ENCODE peak calls at places on chromosomes 6 and 20, in seven cellular contexts. One of them, this sample, is unnamed.

GRCh38 chr6:30615219-30615957 is 1.7 kb downstream of the PPP1R10 start:
- DNase-seq in OCI-LY7: peak; percentile 80
- DNase-seq in endodermal cell: peak; percentile 84
- DNase-seq in thoracic aorta: no peak
- DNase-seq in neuronal stem cell: peak; percentile 56
- DNase-seq in MM.1S: peak; percentile 42
- DNase-seq in ovary: no peak
- DNase-seq in this sample: no peak

GRCh38 chr6:121597654-121598053 is 162.2 kb downstream of the GJA1 start:
- DNase-seq in MM.1S: no peak
- DNase-seq in OCI-LY7: no peak
- DNase-seq in thoracic aorta: no peak
- DNase-seq in endodermal cell: no peak
- DNase-seq in neuronal stem cell: no peak
- DNase-seq in ovary: no peak
- DNase-seq in this sample: no peak

GRCh38 chr6:51887859-51888258 is 199.6 kb downstream of the PKHD1 start:
- DNase-seq in OCI-LY7: no peak
- DNase-seq in ovary: no peak
- DNase-seq in thoracic aorta: no peak
- DNase-seq in MM.1S: no peak
- DNase-seq in neuronal stem cell: no peak
- DNase-seq in endodermal cell: no peak
- DNase-seq in this sample: no peak

GRCh38 chr20:45518282-45518681 is 2.9 kb upstream of the SPINT3 start:
- DNase-seq in OCI-LY7: no peak
- DNase-seq in endodermal cell: no peak
- DNase-seq in neuronal stem cell: no peak
- DNase-seq in ovary: no peak
- DNase-seq in thoracic aorta: no peak
- DNase-seq in MM.1S: no peak
- DNase-seq in this sample: no peak

GRCh38 chr20:63151554-63152321 is 64.2 kb downstream of the YTHDF1 start:
- DNase-seq in neuronal stem cell: no peak
- DNase-seq in ovary: peak; percentile 33
- DNase-seq in thoracic aorta: no peak
- DNase-seq in OCI-LY7: no peak
- DNase-seq in MM.1S: no peak
- DNase-seq in endodermal cell: no peak
- DNase-seq in this sample: no peak

GRCh38 chr6:152004896-152005295 is 197.4 kb downstream of the ESR1 start:
- DNase-seq in OCI-LY7: no peak
- DNase-seq in thoracic aorta: no peak
- DNase-seq in endodermal cell: no peak
- DNase-seq in MM.1S: no peak
- DNase-seq in neuronal stem cell: no peak
- DNase-seq in ovary: no peak
- DNase-seq in this sample: no peak

GRCh38 chr6:130931683-130932082 is 104.5 kb downstream of the SMLR1 start:
- DNase-seq in neuronal stem cell: no peak
- DNase-seq in endodermal cell: no peak
- DNase-seq in ovary: no peak
- DNase-seq in thoracic aorta: no peak
- DNase-seq in MM.1S: no peak
- DNase-seq in OCI-LY7: no peak
- DNase-seq in this sample: no peak

GRCh38 chr6:134482585-134483346 is 164.9 kb upstream of the SGK1 start:
- DNase-seq in neuronal stem cell: no peak
- DNase-seq in ovary: no peak
- DNase-seq in endodermal cell: peak; percentile 53
- DNase-seq in MM.1S: no peak
- DNase-seq in OCI-LY7: no peak
- DNase-seq in thoracic aorta: no peak
- DNase-seq in this sample: peak; percentile 62

GRCh38 chr6:21133902-21134301 is 459.6 kb upstream of the SOX4 start:
- DNase-seq in OCI-LY7: no peak
- DNase-seq in neuronal stem cell: peak; percentile 23
- DNase-seq in MM.1S: no peak
- DNase-seq in endodermal cell: no peak
- DNase-seq in thoracic aorta: no peak
- DNase-seq in ovary: no peak
- DNase-seq in this sample: no peak

GRCh38 chr6:32108094-32108627 is 977 bp downstream of the TNXB start:
- DNase-seq in neuronal stem cell: no peak
- DNase-seq in ovary: peak; percentile 78
- DNase-seq in MM.1S: no peak
- DNase-seq in OCI-LY7: no peak
- DNase-seq in thoracic aorta: no peak
- DNase-seq in endodermal cell: no peak
- DNase-seq in this sample: peak; percentile 80

GRCh38 chr20:47327711-47328110 is 28.8 kb downstream of the ZMYND8 start:
- DNase-seq in OCI-LY7: no peak
- DNase-seq in endodermal cell: no peak
- DNase-seq in thoracic aorta: no peak
- DNase-seq in MM.1S: no peak
- DNase-seq in ovary: no peak
- DNase-seq in neuronal stem cell: no peak
- DNase-seq in this sample: no peak

GRCh38 chr6:82767037-82767436 is 298.6 kb downstream of the UBE3D start:
- DNase-seq in thoracic aorta: no peak
- DNase-seq in MM.1S: no peak
- DNase-seq in ovary: no peak
- DNase-seq in neuronal stem cell: no peak
- DNase-seq in OCI-LY7: no peak
- DNase-seq in endodermal cell: peak; percentile 61
- DNase-seq in this sample: no peak

GRCh38 chr6:152983637-152984386 is 971 bp upstream of the FBXO5 start:
- DNase-seq in OCI-LY7: peak; percentile 72
- DNase-seq in endodermal cell: peak; percentile 98
- DNase-seq in neuronal stem cell: peak; percentile 97
- DNase-seq in MM.1S: peak; percentile 92
- DNase-seq in ovary: peak; percentile 86
- DNase-seq in thoracic aorta: peak; percentile 83
- DNase-seq in this sample: peak; percentile 94

GRCh38 chr20:8155229-8155628 is 23.2 kb downstream of the PLCB1 start:
- DNase-seq in neuronal stem cell: no peak
- DNase-seq in endodermal cell: no peak
- DNase-seq in MM.1S: no peak
- DNase-seq in OCI-LY7: no peak
- DNase-seq in ovary: no peak
- DNase-seq in thoracic aorta: no peak
- DNase-seq in this sample: no peak

GRCh38 chr6:11215773-11216172 is 16.7 kb downstream of the NEDD9 start:
- DNase-seq in thoracic aorta: no peak
- DNase-seq in ovary: no peak
- DNase-seq in MM.1S: no peak
- DNase-seq in OCI-LY7: no peak
- DNase-seq in endodermal cell: no peak
- DNase-seq in neuronal stem cell: no peak
- DNase-seq in this sample: no peak

GRCh38 chr6:4212588-4212987 is 77.2 kb upstream of the ECI2 start:
- DNase-seq in thoracic aorta: no peak
- DNase-seq in MM.1S: no peak
- DNase-seq in ovary: no peak
- DNase-seq in endodermal cell: no peak
- DNase-seq in OCI-LY7: no peak
- DNase-seq in neuronal stem cell: no peak
- DNase-seq in this sample: no peak

GRCh38 chr6:39058471-39059147 is 10.0 kb downstream of the GLP1R start:
- DNase-seq in thoracic aorta: no peak
- DNase-seq in MM.1S: no peak
- DNase-seq in ovary: no peak
- DNase-seq in endodermal cell: no peak
- DNase-seq in neuronal stem cell: no peak
- DNase-seq in OCI-LY7: no peak
- DNase-seq in this sample: no peak

GRCh38 chr6:2959909-2960719 is 11.3 kb downstream of the SERPINB6 start:
- DNase-seq in ovary: no peak
- DNase-seq in MM.1S: no peak
- DNase-seq in neuronal stem cell: no peak
- DNase-seq in thoracic aorta: no peak
- DNase-seq in endodermal cell: peak; percentile 79
- DNase-seq in OCI-LY7: no peak
- DNase-seq in this sample: no peak

DNA sequence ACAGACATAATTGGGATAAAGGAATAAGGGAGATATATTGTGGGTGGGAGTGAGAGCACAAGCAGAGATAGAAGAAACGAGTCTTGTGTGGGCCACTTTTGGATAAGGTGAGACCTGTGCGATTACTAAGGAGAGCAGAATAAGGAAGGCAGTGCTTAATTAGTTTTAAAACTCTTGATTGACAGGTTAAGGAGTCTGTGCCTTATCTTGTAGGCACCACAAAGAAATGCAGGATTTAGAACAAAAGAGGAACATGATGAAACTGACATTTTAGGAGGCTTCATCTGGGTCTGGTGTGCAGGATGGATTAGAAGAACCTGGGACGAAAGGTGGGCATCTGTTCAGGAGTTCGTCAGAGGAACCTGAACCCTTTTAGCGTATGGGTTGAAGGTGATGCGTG is 70.2 kb upstream of the KIF25 start:
- DNase-seq in ovary: no peak
- DNase-seq in MM.1S: no peak
- DNase-seq in neuronal stem cell: no peak
- DNase-seq in thoracic aorta: no peak
- DNase-seq in OCI-LY7: no peak
- DNase-seq in endodermal cell: no peak
- DNase-seq in this sample: no peak
- H3K36me3 ChIP-seq in ovary: no peaks in the 10 kb centered on the region
- H3K36me3 ChIP-seq in MM.1S: no peaks in the 10 kb centered on the region
- H3K36me3 ChIP-seq in neuronal stem cell: peaks cover 97% of the 10 kb centered on the region
- H3K36me3 ChIP-seq in thoracic aorta: peaks cover 22% of the 10 kb centered on the region
- H3K36me3 ChIP-seq in OCI-LY7: no peaks in the 10 kb centered on the region
- H3K36me3 ChIP-seq in endodermal cell: peaks cover 94% of the 10 kb centered on the region
- H3K36me3 ChIP-seq in this sample: peaks cover 84% of the 10 kb centered on the region

GRCh38 chr20:59031326-59032022 is 661 bp downstream of the ATP5F1E start:
- DNase-seq in OCI-LY7: peak; percentile 48
- DNase-seq in neuronal stem cell: no peak
- DNase-seq in MM.1S: peak; percentile 59
- DNase-seq in ovary: no peak
- DNase-seq in thoracic aorta: no peak
- DNase-seq in endodermal cell: no peak
- DNase-seq in this sample: no peak
- H3K36me3 ChIP-seq in OCI-LY7: peaks cover 87% of the 10 kb centered on the region
- H3K36me3 ChIP-seq in neuronal stem cell: peaks cover 80% of the 10 kb centered on the region
- H3K36me3 ChIP-seq in MM.1S: peaks cover 6% of the 10 kb centered on the region
- H3K36me3 ChIP-seq in ovary: no peaks in the 10 kb centered on the region
- H3K36me3 ChIP-seq in thoracic aorta: peaks cover 21% of the 10 kb centered on the region
- H3K36me3 ChIP-seq in endodermal cell: peaks cover 64% of the 10 kb centered on the region
- H3K36me3 ChIP-seq in this sample: peaks cover 62% of the 10 kb centered on the region

GRCh38 chr6:132498638-132499037 is 14.3 kb downstream of the STX7 start:
- DNase-seq in endodermal cell: no peak
- DNase-seq in OCI-LY7: peak; percentile 81
- DNase-seq in thoracic aorta: no peak
- DNase-seq in ovary: no peak
- DNase-seq in neuronal stem cell: no peak
- DNase-seq in MM.1S: no peak
- DNase-seq in this sample: no peak
- H3K36me3 ChIP-seq in endodermal cell: peaks cover 53% of the 10 kb centered on the region
- H3K36me3 ChIP-seq in OCI-LY7: peaks cover 88% of the 10 kb centered on the region
- H3K36me3 ChIP-seq in thoracic aorta: peaks cover 14% of the 10 kb centered on the region
- H3K36me3 ChIP-seq in ovary: no peaks in the 10 kb centered on the region
- H3K36me3 ChIP-seq in neuronal stem cell: peaks cover 33% of the 10 kb centered on the region
- H3K36me3 ChIP-seq in MM.1S: peaks cover 3% of the 10 kb centered on the region
- H3K36me3 ChIP-seq in this sample: peaks cover 51% of the 10 kb centered on the region

GRCh38 chr6:111686249-111686997 is 80.7 kb upstream of the TRAF3IP2 start:
- DNase-seq in neuronal stem cell: peak; percentile 62
- DNase-seq in MM.1S: no peak
- DNase-seq in thoracic aorta: no peak
- DNase-seq in OCI-LY7: no peak
- DNase-seq in ovary: no peak
- DNase-seq in endodermal cell: no peak
- DNase-seq in this sample: no peak

GRCh38 chr6:111685506-111685905 is 79.8 kb upstream of the TRAF3IP2 start:
- DNase-seq in endodermal cell: no peak
- DNase-seq in neuronal stem cell: no peak
- DNase-seq in thoracic aorta: no peak
- DNase-seq in MM.1S: no peak
- DNase-seq in OCI-LY7: no peak
- DNase-seq in ovary: no peak
- DNase-seq in this sample: no peak

GRCh38 chr6:111683126-111683525 is 77.4 kb upstream of the TRAF3IP2 start:
- DNase-seq in MM.1S: no peak
- DNase-seq in OCI-LY7: no peak
- DNase-seq in endodermal cell: no peak
- DNase-seq in thoracic aorta: no peak
- DNase-seq in ovary: peak; percentile 43
- DNase-seq in neuronal stem cell: no peak
- DNase-seq in this sample: no peak

GRCh38 chr6:111683749-111684267 is 78.1 kb upstream of the TRAF3IP2 start:
- DNase-seq in endodermal cell: no peak
- DNase-seq in neuronal stem cell: no peak
- DNase-seq in MM.1S: no peak
- DNase-seq in ovary: no peak
- DNase-seq in thoracic aorta: no peak
- DNase-seq in OCI-LY7: no peak
- DNase-seq in this sample: no peak

DNA sequence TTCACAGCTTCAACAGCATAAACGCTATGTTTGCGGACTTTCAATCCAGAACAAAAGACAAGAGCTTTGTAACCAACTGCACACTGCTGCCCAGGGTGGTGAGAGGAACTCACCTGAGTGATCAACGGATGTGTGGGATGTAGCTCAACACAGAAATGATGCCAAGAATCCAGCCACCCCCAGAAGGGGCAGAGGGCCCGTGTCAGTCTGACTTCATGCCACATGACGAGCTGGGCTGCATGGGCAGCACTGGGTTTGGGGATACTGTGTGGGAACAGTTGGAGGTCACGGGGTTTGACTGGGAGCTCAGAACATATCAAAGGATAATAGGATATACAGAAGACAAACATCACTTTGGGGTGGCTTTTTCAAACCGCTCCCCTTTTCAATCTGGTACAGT is 79.4 kb upstream of the TRAF3IP2 start:
- DNase-seq in OCI-LY7: no peak
- DNase-seq in thoracic aorta: no peak
- DNase-seq in endodermal cell: no peak
- DNase-seq in neuronal stem cell: no peak
- DNase-seq in MM.1S: no peak
- DNase-seq in ovary: no peak
- DNase-seq in this sample: no peak
- H3K36me3 ChIP-seq in OCI-LY7: peaks cover 13% of the 10 kb centered on the region
- H3K36me3 ChIP-seq in thoracic aorta: no peaks in the 10 kb centered on the region
- H3K36me3 ChIP-seq in endodermal cell: peaks cover 33% of the 10 kb centered on the region
- H3K36me3 ChIP-seq in neuronal stem cell: peaks cover 79% of the 10 kb centered on the region
- H3K36me3 ChIP-seq in MM.1S: no peaks in the 10 kb centered on the region
- H3K36me3 ChIP-seq in ovary: no peaks in the 10 kb centered on the region
- H3K36me3 ChIP-seq in this sample: peaks cover 24% of the 10 kb centered on the region